ENCODE peak calls at places on chromosomes 7 and 10, in ten cellular contexts. J is astrocyte of the cerebellum; K is GM23248; E is stimulated activated CD4-positive, alpha-beta T cell treated with anti-CD3 and anti-CD28 coated beads, Interleukin-1b, Interleukin-23, amount 100 ng/mL, for 4 hours; H is RWPE1; W is activated CD8-positive, alpha-beta memory T cell treated with anti-CD3 and anti-CD28 coated beads for 24 hours; S is WTC11; I is GM03348; U is NCI-H460; Q is LoVo. X is an unnamed sample.

GRCh38 chr7:45717537-45718235 is 143.5 kb downstream of the ADCY1 start:
- DNase-seq in J (no peak), S (no peak), U (no peak), Q (no peak), H (no peak), W (no peak), E (no peak), K (no peak), I (no peak), X (no peak)

GRCh38 chr7:45937301-45937700 is 16.2 kb upstream of the IGFBP3 start:
- DNase-seq in E (no peak), K (peak), U (no peak), S (no peak), Q (no peak), H (no peak), I (no peak), W (no peak), J (no peak), X (no peak)

GRCh38 chr10:17734432-17735110 is 17.4 kb upstream of the TMEM236 start:
- DNase-seq in E (no peak), J (no peak), K (no peak), H (no peak), Q (no peak), I (no peak), S (no peak), U (no peak), W (no peak), X (no peak)

GRCh38 chr7:128188396-128189230 is 52.5 kb upstream of the LEP start:
- DNase-seq in S (peak), I (no peak), U (no peak), H (no peak), J (no peak), E (no peak), Q (no peak), K (no peak), W (no peak), X (no peak)

GRCh38 chr7:136325578-136325977 is 348.4 kb upstream of the MTPN start:
- DNase-seq in H (no peak), W (no peak), K (no peak), I (no peak), S (no peak), U (no peak), J (no peak), Q (no peak), E (no peak), X (no peak)

GRCh38 chr7:123727071-123727837 is 21.5 kb downstream of the WASL start:
- DNase-seq in K (peak), W (no peak), I (peak), S (no peak), E (no peak), H (no peak), J (peak), Q (no peak), U (no peak), X (no peak)

GRCh38 chr7:129208667-129209066 is 16.2 kb upstream of the AHCYL2 start:
- DNase-seq in J (no peak), E (no peak), Q (no peak), I (no peak), K (no peak), S (no peak), W (no peak), U (no peak), H (no peak), X (no peak)

GRCh38 chr7:104982308-104982755 is 31.7 kb upstream of the KMT2E start:
- DNase-seq in I (no peak), Q (peak), U (no peak), E (no peak), K (peak), J (no peak), W (no peak), S (no peak), H (no peak), X (no peak)

GRCh38 chr10:106836923-106837322 is 327.6 kb downstream of the SORCS1 start:
- DNase-seq in W (no peak), J (no peak), K (no peak), E (no peak), H (no peak), U (no peak), I (no peak), S (no peak), Q (no peak), X (no peak)

GRCh38 chr7:17719998-17720397 is 220.3 kb downstream of the SNX13 start:
- DNase-seq in E (no peak), H (no peak), I (no peak), K (no peak), J (no peak), S (no peak), Q (no peak), W (no peak), U (no peak), X (no peak)

GRCh38 chr7:142871260-142872105 is 14.1 kb downstream of the TRPV6 start:
- DNase-seq in J (no peak), K (no peak), H (no peak), W (peak), E (no peak), I (no peak), Q (no peak), S (no peak), U (no peak), X (no peak)

GRCh38 chr10:50552771-50553535 is 70.8 kb downstream of the SGMS1 start:
- DNase-seq in J (no peak), W (no peak), S (no peak), E (no peak), H (no peak), U (peak), Q (peak), K (peak), I (no peak), X (no peak)

GRCh38 chr10:130485241-130485957 is 349.2 kb downstream of the GLRX3 start:
- DNase-seq in K (no peak), I (no peak), H (no peak), Q (no peak), J (no peak), E (no peak), S (no peak), W (no peak), U (no peak), X (no peak)

X was measured in heart right ventricle.